ENCODE peak calls at places on chromosomes 13 and 19, in ten cellular contexts. M is ovary, L is H9, P is A549, V is esophagus muscularis mucosa, K is MCF 10A, D is B cell, N is endothelial cell, J is astrocyte of the spinal cord, Q is fibroblast of the aortic adventitia. F is an unnamed sample.

GRCh38 chr19:39351537-39352037 is 9.4 kb downstream of the SAMD4B start:
- DNase-seq in M (no peak), L (no peak), P (peak; percentile 42), V (no peak), K (no peak), D (peak; percentile 70), N (no peak), J (peak; percentile 5), Q (peak; percentile 46), F (no peak)

GRCh38 chr19:651114-651818 is 11.6 kb downstream of the FGF22 start:
- DNase-seq in M (no peak), L (no peak), P (no peak), V (no peak), K (no peak), D (no peak), N (no peak), J (no peak), Q (no peak), F (no peak)

GRCh38 chr19:47994209-47994802 is at the start of gene ELSPBP1:
- DNase-seq in M (no peak), L (no peak), P (no peak), V (no peak), K (no peak), D (no peak), N (no peak), J (no peak), Q (no peak), F (peak; percentile 50)

GRCh38 chr19:12838182-12838890 is at the start of gene MAST1:
- DNase-seq in M (no peak), L (peak; percentile 65), P (peak; percentile 46), V (no peak), K (peak; percentile 46), D (peak; percentile 77), N (peak; percentile 68), J (no peak), Q (no peak), F (peak; percentile 81)

GRCh38 chr13:19606152-19606551 is 27.3 kb upstream of the MPHOSPH8 start:
- DNase-seq in M (no peak), L (no peak), P (peak; percentile 17), V (no peak), K (peak; percentile 30), D (no peak), N (no peak), J (no peak), Q (peak; percentile 11), F (no peak)

GRCh38 chr13:74444877-74445479 is 310.8 kb upstream of the KLF12 start:
- DNase-seq in M (no peak), L (no peak), P (no peak), V (no peak), K (peak; percentile 26), D (no peak), N (no peak), J (peak; percentile 15), Q (peak; percentile 18), F (no peak)

GRCh38 chr13:51729853-51730553 is 74.0 kb downstream of the DHRS12 start:
- DNase-seq in M (peak; percentile 52), L (no peak), P (peak; percentile 21), V (no peak), K (peak; percentile 75), D (no peak), N (no peak), J (peak; percentile 92), Q (peak; percentile 84), F (no peak)

GRCh38 chr19:1950640-1951039 is 9.7 kb downstream of the CSNK1G2 start:
- DNase-seq in M (no peak), L (no peak), P (no peak), V (no peak), K (no peak), D (no peak), N (no peak), J (no peak), Q (no peak), F (no peak)

GRCh38 chr13:33665776-33666175 is 152.2 kb upstream of the RFC3 start:
- DNase-seq in M (no peak), L (no peak), P (no peak), V (no peak), K (no peak), D (no peak), N (no peak), J (no peak), Q (no peak), F (no peak)
- TF ChIP-seq CTCF in M (no peak), L (no peak), P (no peak), V (no peak), K (no peak), D (no peak), N (no peak), J (no peak), Q (no peak), F (no peak)

GRCh38 chr19:51713319-51714285 is 10.2 kb downstream of the HAS1 start:
- DNase-seq in M (no peak), L (no peak), P (no peak), V (no peak), K (no peak), D (no peak), N (no peak), J (no peak), Q (no peak), F (no peak)

GRCh38 chr19:51711702-51712101 is 12.1 kb downstream of the HAS1 start:
- DNase-seq in M (no peak), L (no peak), P (no peak), V (no peak), K (no peak), D (no peak), N (no peak), J (no peak), Q (no peak), F (no peak)

GRCh38 chr19:51714848-51715247 is 8.9 kb downstream of the HAS1 start:
- DNase-seq in M (no peak), L (no peak), P (no peak), V (no peak), K (no peak), D (no peak), N (no peak), J (no peak), Q (peak; percentile 50), F (no peak)

GRCh38 chr19:51710163-51710562 is 13.6 kb downstream of the HAS1 start:
- DNase-seq in M (no peak), L (no peak), P (no peak), V (no peak), K (no peak), D (no peak), N (no peak), J (peak; percentile 22), Q (peak; percentile 32), F (no peak)

DNA sequence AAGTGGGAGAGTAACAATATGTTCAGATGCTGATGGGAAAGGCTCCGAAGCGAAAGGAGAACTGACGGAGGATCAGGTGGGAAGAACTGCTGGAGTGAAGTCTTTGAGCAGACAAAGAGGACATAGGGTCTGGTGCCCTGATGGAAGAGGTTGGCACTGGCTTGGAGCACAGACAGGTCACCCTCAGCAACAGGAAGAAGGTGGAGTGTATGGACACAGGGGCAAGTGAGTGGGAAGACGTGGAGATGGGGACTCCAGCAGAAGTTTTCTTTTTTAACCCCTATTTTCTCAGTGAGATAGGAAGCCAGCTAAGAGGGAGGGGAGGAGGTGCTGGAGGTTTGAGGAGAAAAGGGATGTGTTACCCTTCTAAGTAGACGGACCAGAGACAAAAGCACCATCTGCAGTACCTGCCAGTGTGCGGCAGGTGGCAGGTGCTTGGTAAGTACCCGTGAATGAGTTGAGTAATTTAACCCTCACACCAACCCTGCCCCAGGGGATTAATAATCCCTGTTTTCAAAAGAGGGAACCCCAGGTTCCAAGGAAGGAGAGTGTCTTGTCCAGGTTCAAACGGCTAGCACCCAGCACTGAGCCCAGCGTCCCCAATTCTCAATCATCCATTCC is 11.2 kb downstream of the HAS1 start:
- DNase-seq in M (no peak), L (peak; percentile 78), P (peak; percentile 83), V (no peak), K (peak; percentile 79), D (no peak), N (peak; percentile 38), J (peak; percentile 38), Q (peak; percentile 35), F (no peak)
- TF ChIP-seq CTCF in M (no peak), L (peak; percentile 76), P (peak; percentile 30), V (peak; percentile 23), K (peak; percentile 75), D (peak; percentile 42), N (peak; percentile 49), J (peak; percentile 48), Q (peak; percentile 45), F (no peak)

GRCh38 chr19:3784607-3785463 is 1.3 kb downstream of the MATK start:
- DNase-seq in M (no peak), L (peak; percentile 27), P (no peak), V (no peak), K (peak; percentile 20), D (no peak), N (no peak), J (no peak), Q (no peak), F (no peak)

GRCh38 chr19:3782903-3783302 is 3.3 kb downstream of the MATK start:
- DNase-seq in M (no peak), L (peak; percentile 19), P (no peak), V (no peak), K (no peak), D (no peak), N (no peak), J (no peak), Q (no peak), F (no peak)

GRCh38 chr19:3782330-3782729 is 3.9 kb downstream of the MATK start:
- DNase-seq in M (no peak), L (no peak), P (no peak), V (no peak), K (no peak), D (no peak), N (no peak), J (no peak), Q (no peak), F (no peak)

GRCh38 chr19:3785464-3785937 is 680 bp downstream of the MATK start:
- DNase-seq in M (no peak), L (no peak), P (no peak), V (no peak), K (no peak), D (no peak), N (no peak), J (no peak), Q (no peak), F (no peak)

GRCh38 chr19:3783660-3784584 is 2.3 kb downstream of the MATK start:
- DNase-seq in M (no peak), L (peak; percentile 87), P (peak; percentile 39), V (no peak), K (no peak), D (no peak), N (peak; percentile 46), J (no peak), Q (no peak), F (no peak)
- TF ChIP-seq CTCF in M (no peak), L (peak; percentile 77), P (no peak), V (peak; percentile 8), K (peak; percentile 13), D (peak; percentile 43), N (no peak), J (peak; percentile 15), Q (no peak), F (peak; percentile 34)

GRCh38 chr13:37682496-37682895 is 83.9 kb upstream of the POSTN start:
- DNase-seq in M (no peak), L (no peak), P (no peak), V (no peak), K (no peak), D (no peak), N (no peak), J (no peak), Q (no peak), F (no peak)

GRCh38 chr13:37681295-37682032 is 82.9 kb upstream of the POSTN start:
- DNase-seq in M (no peak), L (no peak), P (no peak), V (no peak), K (peak; percentile 66), D (no peak), N (no peak), J (peak; percentile 92), Q (peak; percentile 66), F (no peak)

GRCh38 chr13:37680137-37680536 is 81.6 kb upstream of the POSTN start:
- DNase-seq in M (no peak), L (no peak), P (no peak), V (no peak), K (no peak), D (no peak), N (no peak), J (no peak), Q (no peak), F (no peak)

GRCh38 chr13:37679043-37679442 is 80.5 kb upstream of the POSTN start:
- DNase-seq in M (no peak), L (no peak), P (no peak), V (no peak), K (no peak), D (no peak), N (no peak), J (no peak), Q (no peak), F (no peak)
- TF ChIP-seq CTCF in M (no peak), L (no peak), P (no peak), V (no peak), K (peak; percentile 11), D (no peak), N (no peak), J (peak; percentile 30), Q (peak; percentile 40), F (peak; percentile 11)

F was measured in nephron progenitor cell.